ENCODE peak calls at places on chromosome 6, in four cellular contexts. One of them, this sample, is unnamed. For H3K27me3, the result is how much of the 10 kb centered on the place peaks cover.

GRCh38 chr6:44161997-44162338 is 3.3 kb downstream of the CAPN11 start:
- DNase-seq in CD4-positive, alpha-beta memory T cell: no peak
- DNase-seq in mesenchymal stem cell: no peak
- DNase-seq in CD8-positive, alpha-beta memory T cell: no peak
- DNase-seq in this sample: no peak

GRCh38 chr6:107460074-107460631 is 789 bp upstream of the PDSS2 start:
- DNase-seq in CD4-positive, alpha-beta memory T cell: no peak
- DNase-seq in mesenchymal stem cell: no peak
- DNase-seq in CD8-positive, alpha-beta memory T cell: no peak
- DNase-seq in this sample: no peak

GRCh38 chr6:44302856-44303255 is 10.3 kb downstream of the AARS2 start:
- DNase-seq in CD4-positive, alpha-beta memory T cell: no peak
- DNase-seq in mesenchymal stem cell: no peak
- DNase-seq in CD8-positive, alpha-beta memory T cell: no peak
- DNase-seq in this sample: no peak

GRCh38 chr6:138428943-138429616 is 25.1 kb downstream of the HEBP2 start:
- DNase-seq in CD4-positive, alpha-beta memory T cell: peak
- DNase-seq in mesenchymal stem cell: peak
- DNase-seq in CD8-positive, alpha-beta memory T cell: no peak
- DNase-seq in this sample: peak

GRCh38 chr6:25042599-25042936 is 106.8 kb upstream of the RIPOR2 start:
- DNase-seq in CD4-positive, alpha-beta memory T cell: peak
- DNase-seq in mesenchymal stem cell: no peak
- DNase-seq in CD8-positive, alpha-beta memory T cell: peak
- DNase-seq in this sample: no peak

GRCh38 chr6:157239148-157239547 is 84.2 kb downstream of the TMEM242 start:
- DNase-seq in CD4-positive, alpha-beta memory T cell: no peak
- DNase-seq in mesenchymal stem cell: no peak
- DNase-seq in CD8-positive, alpha-beta memory T cell: no peak
- DNase-seq in this sample: no peak

GRCh38 chr6:95802978-95803377 is 212.8 kb upstream of the FUT9 start:
- DNase-seq in CD4-positive, alpha-beta memory T cell: no peak
- DNase-seq in mesenchymal stem cell: no peak
- DNase-seq in CD8-positive, alpha-beta memory T cell: no peak
- DNase-seq in this sample: no peak

GRCh38 chr6:94251878-94252277 is 832.5 kb upstream of the EPHA7 start:
- DNase-seq in CD4-positive, alpha-beta memory T cell: no peak
- DNase-seq in mesenchymal stem cell: no peak
- DNase-seq in CD8-positive, alpha-beta memory T cell: no peak
- DNase-seq in this sample: no peak

GRCh38 chr6:141117869-141118268 is 1014.9 kb upstream of the GJE1 start:
- DNase-seq in CD4-positive, alpha-beta memory T cell: no peak
- DNase-seq in mesenchymal stem cell: no peak
- DNase-seq in CD8-positive, alpha-beta memory T cell: no peak
- DNase-seq in this sample: peak

GRCh38 chr6:49551126-49551865 is 828 bp downstream of the C6orf141 start:
- DNase-seq in CD4-positive, alpha-beta memory T cell: no peak
- DNase-seq in mesenchymal stem cell: peak
- DNase-seq in CD8-positive, alpha-beta memory T cell: no peak
- DNase-seq in this sample: peak

GRCh38 chr6:53795254-53795701 is 473 bp downstream of the LRRC1 start:
- DNase-seq in CD4-positive, alpha-beta memory T cell: no peak
- DNase-seq in mesenchymal stem cell: peak
- DNase-seq in CD8-positive, alpha-beta memory T cell: no peak
- DNase-seq in this sample: no peak

GRCh38 chr6:138571585-138572199 is 72.4 kb upstream of the NHSL1 start:
- DNase-seq in CD4-positive, alpha-beta memory T cell: no peak
- DNase-seq in mesenchymal stem cell: no peak
- DNase-seq in CD8-positive, alpha-beta memory T cell: no peak
- DNase-seq in this sample: peak

GRCh38 chr6:149888113-149888512 is 9.8 kb downstream of the RAET1E start:
- DNase-seq in CD4-positive, alpha-beta memory T cell: no peak
- DNase-seq in mesenchymal stem cell: no peak
- DNase-seq in CD8-positive, alpha-beta memory T cell: no peak
- DNase-seq in this sample: no peak

GRCh38 chr6:102223942-102224341 is 830.4 kb downstream of the GRIK2 start:
- DNase-seq in CD4-positive, alpha-beta memory T cell: no peak
- DNase-seq in mesenchymal stem cell: no peak
- DNase-seq in CD8-positive, alpha-beta memory T cell: no peak
- DNase-seq in this sample: no peak

GRCh38 chr6:124294572-124294971 is 490.9 kb downstream of the NKAIN2 start:
- DNase-seq in CD4-positive, alpha-beta memory T cell: no peak
- DNase-seq in mesenchymal stem cell: peak
- DNase-seq in CD8-positive, alpha-beta memory T cell: no peak
- DNase-seq in this sample: no peak

GRCh38 chr6:116405663-116406329 is 35.0 kb downstream of the DSE start:
- DNase-seq in CD4-positive, alpha-beta memory T cell: no peak
- DNase-seq in mesenchymal stem cell: no peak
- DNase-seq in CD8-positive, alpha-beta memory T cell: no peak
- DNase-seq in this sample: peak

GRCh38 chr6:16236009-16236501 is 2.3 kb upstream of the GMPR start:
- DNase-seq in CD4-positive, alpha-beta memory T cell: no peak
- DNase-seq in mesenchymal stem cell: no peak
- DNase-seq in CD8-positive, alpha-beta memory T cell: no peak
- DNase-seq in this sample: no peak

GRCh38 chr6:16238658-16239089 is 287 bp downstream of the GMPR start:
- DNase-seq in CD4-positive, alpha-beta memory T cell: peak
- DNase-seq in mesenchymal stem cell: no peak
- DNase-seq in CD8-positive, alpha-beta memory T cell: no peak
- DNase-seq in this sample: no peak

GRCh38 chr6:16238057-16238657 is at the start of gene GMPR:
- DNase-seq in CD4-positive, alpha-beta memory T cell: peak
- DNase-seq in mesenchymal stem cell: peak
- DNase-seq in CD8-positive, alpha-beta memory T cell: peak
- DNase-seq in this sample: peak

GRCh38 chr6:16237242-16237641 is 1.1 kb upstream of the GMPR start:
- DNase-seq in CD4-positive, alpha-beta memory T cell: no peak
- DNase-seq in mesenchymal stem cell: no peak
- DNase-seq in CD8-positive, alpha-beta memory T cell: no peak
- DNase-seq in this sample: no peak

GRCh38 chr6:16236648-16237199 is 1.7 kb upstream of the GMPR start:
- DNase-seq in CD4-positive, alpha-beta memory T cell: no peak
- DNase-seq in mesenchymal stem cell: peak
- DNase-seq in CD8-positive, alpha-beta memory T cell: no peak
- DNase-seq in this sample: no peak
- H3K4me3 ChIP-seq in CD4-positive, alpha-beta memory T cell: no peak
- H3K4me3 ChIP-seq in mesenchymal stem cell: no peak
- H3K4me3 ChIP-seq in CD8-positive, alpha-beta memory T cell: no peak
- H3K4me3 ChIP-seq in this sample: no peak

DNA sequence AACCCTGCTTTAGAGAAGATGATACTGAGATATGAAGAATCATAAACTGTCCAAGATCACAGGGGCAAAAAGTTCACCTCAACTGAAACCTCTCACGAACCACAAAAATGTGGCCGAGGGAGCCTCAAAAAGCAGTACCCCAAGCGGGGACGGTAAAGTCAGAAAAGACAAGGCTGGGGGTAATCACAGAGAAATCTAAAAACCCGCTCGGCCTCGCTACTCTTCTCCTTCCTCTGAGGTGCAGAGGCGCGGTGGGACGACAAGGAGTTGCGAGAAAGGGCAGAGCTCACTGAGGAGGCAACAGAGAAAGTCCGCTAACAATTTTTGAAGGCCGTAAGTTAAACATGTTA is 356 bp upstream of the IRAK1BP1 start:
- DNase-seq in CD4-positive, alpha-beta memory T cell: no peak
- DNase-seq in mesenchymal stem cell: no peak
- DNase-seq in CD8-positive, alpha-beta memory T cell: no peak
- DNase-seq in this sample: no peak
- H3K27ac ChIP-seq in CD4-positive, alpha-beta memory T cell: peak
- H3K27ac ChIP-seq in mesenchymal stem cell: no peak
- H3K27ac ChIP-seq in CD8-positive, alpha-beta memory T cell: peak
- H3K27ac ChIP-seq in this sample: peak

DNA sequence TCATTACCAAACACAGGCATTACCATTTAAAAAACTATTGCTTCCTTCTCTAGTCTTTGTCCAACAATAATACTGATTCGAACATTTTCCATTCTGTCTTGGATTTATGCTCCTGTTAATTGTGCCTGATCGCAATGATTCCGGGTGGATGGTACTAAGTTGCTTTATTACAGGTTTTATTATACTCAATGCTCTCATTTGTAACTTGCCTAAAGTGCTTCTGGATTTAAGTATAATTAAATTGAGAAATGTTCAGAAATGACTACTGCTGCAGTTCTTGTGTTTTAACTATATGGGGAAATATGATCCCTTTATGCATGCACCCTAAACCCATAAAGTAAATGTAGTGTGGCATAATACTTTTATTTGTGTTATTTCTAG is 7.2 kb downstream of the TFAP2A start:
- DNase-seq in CD4-positive, alpha-beta memory T cell: no peak
- DNase-seq in mesenchymal stem cell: no peak
- DNase-seq in CD8-positive, alpha-beta memory T cell: no peak
- DNase-seq in this sample: no peak
- H3K27me3 ChIP-seq in CD4-positive, alpha-beta memory T cell: under half
- H3K27me3 ChIP-seq in mesenchymal stem cell: half or more
- H3K27me3 ChIP-seq in CD8-positive, alpha-beta memory T cell: under half
- H3K27me3 ChIP-seq in this sample: half or more

GRCh38 chr6:168648730-168649129 is 207.7 kb downstream of the SMOC2 start:
- DNase-seq in CD4-positive, alpha-beta memory T cell: no peak
- DNase-seq in mesenchymal stem cell: no peak
- DNase-seq in CD8-positive, alpha-beta memory T cell: no peak
- DNase-seq in this sample: no peak
- H3K4me3 ChIP-seq in CD4-positive, alpha-beta memory T cell: no peak
- H3K4me3 ChIP-seq in mesenchymal stem cell: no peak
- H3K4me3 ChIP-seq in CD8-positive, alpha-beta memory T cell: no peak
- H3K4me3 ChIP-seq in this sample: no peak

DNA sequence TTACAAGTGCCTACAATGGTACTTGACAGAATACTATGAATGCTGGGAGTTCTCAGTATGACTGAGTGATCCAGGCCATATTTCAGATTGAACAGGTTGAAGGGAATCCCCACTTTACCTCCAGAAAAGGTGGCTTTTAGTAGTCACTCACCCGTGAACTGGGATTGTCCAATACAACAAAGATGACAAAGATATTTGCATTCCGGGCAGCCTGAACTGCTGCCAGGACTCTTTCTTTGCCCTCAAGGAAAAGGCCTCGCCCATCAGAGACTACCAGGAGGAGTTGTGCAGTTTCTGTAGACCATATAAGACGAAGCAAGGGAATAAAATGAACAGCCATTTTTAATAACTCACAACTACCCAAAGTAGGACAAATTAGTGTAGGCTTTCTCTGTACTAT is 6.3 kb upstream of the LYRM2 start:
- DNase-seq in CD4-positive, alpha-beta memory T cell: no peak
- DNase-seq in mesenchymal stem cell: no peak
- DNase-seq in CD8-positive, alpha-beta memory T cell: no peak
- DNase-seq in this sample: no peak
- H3K27ac ChIP-seq in CD4-positive, alpha-beta memory T cell: no peak
- H3K27ac ChIP-seq in mesenchymal stem cell: no peak
- H3K27ac ChIP-seq in CD8-positive, alpha-beta memory T cell: no peak
- H3K27ac ChIP-seq in this sample: no peak

DNA sequence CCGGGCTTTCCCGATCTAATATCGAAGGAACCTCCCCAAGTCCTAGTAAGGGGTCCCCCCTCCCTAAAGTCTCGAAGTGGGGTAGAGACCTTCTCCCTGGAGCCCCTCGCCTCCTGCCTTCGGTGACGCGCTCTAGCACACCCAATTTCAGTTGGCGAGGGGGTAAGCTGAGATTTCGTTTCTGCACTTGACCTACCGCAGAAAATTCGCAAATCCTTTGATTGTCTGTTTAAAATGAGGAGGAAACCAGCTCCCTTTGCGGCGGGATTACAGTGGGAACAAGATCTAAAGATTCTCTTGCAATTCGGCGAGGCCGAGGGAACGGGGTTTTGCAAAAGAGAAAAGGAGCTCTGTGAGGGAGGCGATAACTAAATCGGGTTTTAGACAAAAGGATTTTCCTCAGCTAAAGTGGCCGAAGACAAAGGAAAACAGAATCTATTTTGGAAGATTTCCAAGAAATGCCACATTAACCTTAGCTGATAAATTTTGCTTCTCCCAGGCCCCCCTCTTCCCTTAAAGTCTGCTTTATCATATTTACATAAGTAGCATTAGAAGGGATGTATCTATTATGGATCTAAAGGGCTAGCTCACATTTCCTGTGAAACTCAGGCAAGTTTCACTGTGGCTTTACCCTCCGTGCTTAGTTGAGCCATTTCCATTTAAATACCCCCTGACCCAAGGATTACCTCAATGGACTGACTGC is 8.4 kb downstream of the SIM1 start:
- DNase-seq in CD4-positive, alpha-beta memory T cell: no peak
- DNase-seq in mesenchymal stem cell: peak
- DNase-seq in CD8-positive, alpha-beta memory T cell: no peak
- DNase-seq in this sample: no peak
- H3K27me3 ChIP-seq in CD4-positive, alpha-beta memory T cell: half or more
- H3K27me3 ChIP-seq in mesenchymal stem cell: under half
- H3K27me3 ChIP-seq in CD8-positive, alpha-beta memory T cell: half or more
- H3K27me3 ChIP-seq in this sample: half or more

GRCh38 chr6:998551-998950 is 305.6 kb upstream of the EXOC2 start:
- DNase-seq in CD4-positive, alpha-beta memory T cell: no peak
- DNase-seq in mesenchymal stem cell: no peak
- DNase-seq in CD8-positive, alpha-beta memory T cell: no peak
- DNase-seq in this sample: no peak

GRCh38 chr6:999552-999951 is 306.6 kb upstream of the EXOC2 start:
- DNase-seq in CD4-positive, alpha-beta memory T cell: no peak
- DNase-seq in mesenchymal stem cell: no peak
- DNase-seq in CD8-positive, alpha-beta memory T cell: no peak
- DNase-seq in this sample: no peak

GRCh38 chr6:1001655-1002349 is 308.9 kb upstream of the EXOC2 start:
- DNase-seq in CD4-positive, alpha-beta memory T cell: no peak
- DNase-seq in mesenchymal stem cell: no peak
- DNase-seq in CD8-positive, alpha-beta memory T cell: no peak
- DNase-seq in this sample: no peak

GRCh38 chr6:991192-991591 is 298.3 kb upstream of the EXOC2 start:
- DNase-seq in CD4-positive, alpha-beta memory T cell: no peak
- DNase-seq in mesenchymal stem cell: no peak
- DNase-seq in CD8-positive, alpha-beta memory T cell: no peak
- DNase-seq in this sample: no peak

GRCh38 chr6:996271-996852 is 303.4 kb upstream of the EXOC2 start:
- DNase-seq in CD4-positive, alpha-beta memory T cell: no peak
- DNase-seq in mesenchymal stem cell: no peak
- DNase-seq in CD8-positive, alpha-beta memory T cell: no peak
- DNase-seq in this sample: no peak
- H3K4me3 ChIP-seq in CD4-positive, alpha-beta memory T cell: no peak
- H3K4me3 ChIP-seq in mesenchymal stem cell: no peak
- H3K4me3 ChIP-seq in CD8-positive, alpha-beta memory T cell: no peak
- H3K4me3 ChIP-seq in this sample: no peak

GRCh38 chr6:119479860-119480655 is 130.5 kb upstream of the MAN1A1 start:
- DNase-seq in CD4-positive, alpha-beta memory T cell: no peak
- DNase-seq in mesenchymal stem cell: peak
- DNase-seq in CD8-positive, alpha-beta memory T cell: no peak
- DNase-seq in this sample: peak
- H3K27ac ChIP-seq in CD4-positive, alpha-beta memory T cell: no peak
- H3K27ac ChIP-seq in mesenchymal stem cell: no peak
- H3K27ac ChIP-seq in CD8-positive, alpha-beta memory T cell: no peak
- H3K27ac ChIP-seq in this sample: no peak

DNA sequence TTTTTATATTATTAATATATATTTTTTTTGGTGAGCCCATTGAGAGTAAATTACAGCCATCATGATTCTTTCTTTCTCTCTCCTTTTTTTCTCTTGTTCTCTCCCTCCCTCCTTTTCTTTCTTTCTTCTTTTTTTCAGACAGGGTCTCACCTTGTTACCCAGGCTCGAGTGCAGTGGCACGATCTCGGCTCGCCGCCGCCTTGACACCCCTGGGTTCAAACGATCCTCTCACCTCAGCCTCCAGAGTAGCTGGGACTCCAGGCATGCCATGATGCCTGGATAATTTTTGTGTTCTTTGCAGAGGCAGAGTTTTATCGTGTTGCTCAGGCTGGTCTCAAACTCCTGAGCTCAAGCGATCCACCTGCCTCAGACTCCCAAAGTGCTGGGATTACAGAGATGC is 1.6 kb downstream of the CCDC170 start:
- DNase-seq in CD4-positive, alpha-beta memory T cell: no peak
- DNase-seq in mesenchymal stem cell: no peak
- DNase-seq in CD8-positive, alpha-beta memory T cell: no peak
- DNase-seq in this sample: no peak
- H3K27me3 ChIP-seq in CD4-positive, alpha-beta memory T cell: under half
- H3K27me3 ChIP-seq in mesenchymal stem cell: under half
- H3K27me3 ChIP-seq in CD8-positive, alpha-beta memory T cell: under half
- H3K27me3 ChIP-seq in this sample: half or more